ENCODE peak calls at places on chromosomes 7 and 10, in seven cellular contexts. One of them, this sample, is unnamed.

GRCh38 chr10:77355844-77356243 is 281.8 kb downstream of the KCNMA1 start:
- DNase-seq in epithelial cell of proximal tubule: no peak
- DNase-seq in A549: peak
- DNase-seq in left lung: no peak
- DNase-seq in left ventricle myocardium inferior: no peak
- DNase-seq in pancreas: no peak
- DNase-seq in adrenal gland: no peak
- DNase-seq in this sample: peak

GRCh38 chr7:32942783-32943653 is 14.2 kb upstream of the FKBP9 start:
- DNase-seq in epithelial cell of proximal tubule: no peak
- DNase-seq in A549: peak
- DNase-seq in left lung: peak
- DNase-seq in left ventricle myocardium inferior: peak
- DNase-seq in pancreas: peak
- DNase-seq in adrenal gland: peak
- DNase-seq in this sample: no peak

GRCh38 chr10:86321568-86321967 is 45.0 kb downstream of the GRID1 start:
- DNase-seq in epithelial cell of proximal tubule: no peak
- DNase-seq in A549: no peak
- DNase-seq in left lung: no peak
- DNase-seq in left ventricle myocardium inferior: no peak
- DNase-seq in pancreas: no peak
- DNase-seq in adrenal gland: no peak
- DNase-seq in this sample: no peak

GRCh38 chr7:107914834-107915233 is 23.9 kb downstream of the DLD start:
- DNase-seq in epithelial cell of proximal tubule: no peak
- DNase-seq in A549: no peak
- DNase-seq in left lung: no peak
- DNase-seq in left ventricle myocardium inferior: no peak
- DNase-seq in pancreas: no peak
- DNase-seq in adrenal gland: no peak
- DNase-seq in this sample: no peak

GRCh38 chr10:13969792-13970140 is 361.0 kb downstream of the FRMD4A start:
- DNase-seq in epithelial cell of proximal tubule: no peak
- DNase-seq in A549: no peak
- DNase-seq in left lung: no peak
- DNase-seq in left ventricle myocardium inferior: no peak
- DNase-seq in pancreas: no peak
- DNase-seq in adrenal gland: no peak
- DNase-seq in this sample: no peak

GRCh38 chr10:22438714-22439113 is 93.4 kb downstream of the SPAG6 start:
- DNase-seq in epithelial cell of proximal tubule: no peak
- DNase-seq in A549: no peak
- DNase-seq in left lung: no peak
- DNase-seq in left ventricle myocardium inferior: no peak
- DNase-seq in pancreas: no peak
- DNase-seq in adrenal gland: no peak
- DNase-seq in this sample: no peak

GRCh38 chr7:7176421-7177043 is 5.8 kb upstream of the C1GALT1 start:
- DNase-seq in epithelial cell of proximal tubule: peak
- DNase-seq in A549: peak
- DNase-seq in left lung: no peak
- DNase-seq in left ventricle myocardium inferior: no peak
- DNase-seq in pancreas: no peak
- DNase-seq in adrenal gland: peak
- DNase-seq in this sample: peak

GRCh38 chr10:43233601-43234430 is 33.0 kb downstream of the RASGEF1A start:
- DNase-seq in epithelial cell of proximal tubule: no peak
- DNase-seq in A549: no peak
- DNase-seq in left lung: peak
- DNase-seq in left ventricle myocardium inferior: no peak
- DNase-seq in pancreas: peak
- DNase-seq in adrenal gland: peak
- DNase-seq in this sample: no peak

GRCh38 chr7:26155531-26156375 is 3.8 kb downstream of the NFE2L3 start:
- DNase-seq in epithelial cell of proximal tubule: peak
- DNase-seq in A549: no peak
- DNase-seq in left lung: no peak
- DNase-seq in left ventricle myocardium inferior: no peak
- DNase-seq in pancreas: no peak
- DNase-seq in adrenal gland: no peak
- DNase-seq in this sample: no peak

GRCh38 chr7:151491859-151492258 is 27.8 kb downstream of the RHEB start:
- DNase-seq in epithelial cell of proximal tubule: peak
- DNase-seq in A549: peak
- DNase-seq in left lung: no peak
- DNase-seq in left ventricle myocardium inferior: no peak
- DNase-seq in pancreas: no peak
- DNase-seq in adrenal gland: no peak
- DNase-seq in this sample: peak

GRCh38 chr7:95686109-95686508 is 86.2 kb upstream of the DYNC1I1 start:
- DNase-seq in epithelial cell of proximal tubule: no peak
- DNase-seq in A549: peak
- DNase-seq in left lung: no peak
- DNase-seq in left ventricle myocardium inferior: peak
- DNase-seq in pancreas: peak
- DNase-seq in adrenal gland: peak
- DNase-seq in this sample: peak

GRCh38 chr7:27162930-27163775 is 2.2 kb downstream of the HOXA9 start:
- DNase-seq in epithelial cell of proximal tubule: no peak
- DNase-seq in A549: no peak
- DNase-seq in left lung: peak
- DNase-seq in left ventricle myocardium inferior: no peak
- DNase-seq in pancreas: no peak
- DNase-seq in adrenal gland: no peak
- DNase-seq in this sample: no peak

GRCh38 chr10:55397777-55398176 is 596.7 kb upstream of the PCDH15 start:
- DNase-seq in epithelial cell of proximal tubule: no peak
- DNase-seq in A549: no peak
- DNase-seq in left lung: peak
- DNase-seq in left ventricle myocardium inferior: no peak
- DNase-seq in pancreas: no peak
- DNase-seq in adrenal gland: no peak
- DNase-seq in this sample: no peak

GRCh38 chr10:76467104-76467503 is 1035.7 kb downstream of the LRMDA start:
- DNase-seq in epithelial cell of proximal tubule: no peak
- DNase-seq in A549: no peak
- DNase-seq in left lung: no peak
- DNase-seq in left ventricle myocardium inferior: no peak
- DNase-seq in pancreas: no peak
- DNase-seq in adrenal gland: no peak
- DNase-seq in this sample: no peak

GRCh38 chr10:27799046-27799445 is 53.4 kb upstream of the MKX start:
- DNase-seq in epithelial cell of proximal tubule: no peak
- DNase-seq in A549: no peak
- DNase-seq in left lung: no peak
- DNase-seq in left ventricle myocardium inferior: no peak
- DNase-seq in pancreas: no peak
- DNase-seq in adrenal gland: no peak
- DNase-seq in this sample: no peak

GRCh38 chr7:131747625-131748024 is 191.2 kb upstream of the PODXL start:
- DNase-seq in epithelial cell of proximal tubule: no peak
- DNase-seq in A549: no peak
- DNase-seq in left lung: no peak
- DNase-seq in left ventricle myocardium inferior: no peak
- DNase-seq in pancreas: no peak
- DNase-seq in adrenal gland: no peak
- DNase-seq in this sample: no peak

GRCh38 chr7:151083071-151083823 is at the start of gene TMUB1:
- DNase-seq in epithelial cell of proximal tubule: no peak
- DNase-seq in A549: peak
- DNase-seq in left lung: peak
- DNase-seq in left ventricle myocardium inferior: peak
- DNase-seq in pancreas: peak
- DNase-seq in adrenal gland: peak
- DNase-seq in this sample: no peak

GRCh38 chr10:58579011-58579655 is 66.5 kb downstream of the BICC1 start:
- DNase-seq in epithelial cell of proximal tubule: no peak
- DNase-seq in A549: no peak
- DNase-seq in left lung: no peak
- DNase-seq in left ventricle myocardium inferior: no peak
- DNase-seq in pancreas: no peak
- DNase-seq in adrenal gland: no peak
- DNase-seq in this sample: no peak

GRCh38 chr10:33180390-33180789 is 154.1 kb downstream of the NRP1 start:
- DNase-seq in epithelial cell of proximal tubule: no peak
- DNase-seq in A549: no peak
- DNase-seq in left lung: no peak
- DNase-seq in left ventricle myocardium inferior: no peak
- DNase-seq in pancreas: no peak
- DNase-seq in adrenal gland: no peak
- DNase-seq in this sample: no peak

GRCh38 chr7:49848211-49848841 is 74.9 kb downstream of the VWC2 start:
- DNase-seq in epithelial cell of proximal tubule: no peak
- DNase-seq in A549: no peak
- DNase-seq in left lung: no peak
- DNase-seq in left ventricle myocardium inferior: no peak
- DNase-seq in pancreas: no peak
- DNase-seq in adrenal gland: no peak
- DNase-seq in this sample: no peak

GRCh38 chr10:107647462-107647861 is 483.0 kb upstream of the SORCS1 start:
- DNase-seq in epithelial cell of proximal tubule: no peak
- DNase-seq in A549: no peak
- DNase-seq in left lung: no peak
- DNase-seq in left ventricle myocardium inferior: no peak
- DNase-seq in pancreas: no peak
- DNase-seq in adrenal gland: no peak
- DNase-seq in this sample: no peak

GRCh38 chr10:107653832-107654287 is 489.4 kb upstream of the SORCS1 start:
- DNase-seq in epithelial cell of proximal tubule: peak
- DNase-seq in A549: no peak
- DNase-seq in left lung: no peak
- DNase-seq in left ventricle myocardium inferior: no peak
- DNase-seq in pancreas: peak
- DNase-seq in adrenal gland: peak
- DNase-seq in this sample: peak

GRCh38 chr10:107650939-107651338 is 486.4 kb upstream of the SORCS1 start:
- DNase-seq in epithelial cell of proximal tubule: no peak
- DNase-seq in A549: no peak
- DNase-seq in left lung: no peak
- DNase-seq in left ventricle myocardium inferior: no peak
- DNase-seq in pancreas: no peak
- DNase-seq in adrenal gland: no peak
- DNase-seq in this sample: no peak

GRCh38 chr10:107649249-107649648 is 484.7 kb upstream of the SORCS1 start:
- DNase-seq in epithelial cell of proximal tubule: no peak
- DNase-seq in A549: no peak
- DNase-seq in left lung: no peak
- DNase-seq in left ventricle myocardium inferior: no peak
- DNase-seq in pancreas: no peak
- DNase-seq in adrenal gland: no peak
- DNase-seq in this sample: no peak
- TF ChIP-seq CTCF in epithelial cell of proximal tubule: no peak
- TF ChIP-seq CTCF in A549: no peak
- TF ChIP-seq CTCF in left lung: no peak
- TF ChIP-seq CTCF in left ventricle myocardium inferior: no peak
- TF ChIP-seq CTCF in pancreas: no peak
- TF ChIP-seq CTCF in adrenal gland: no peak
- TF ChIP-seq CTCF in this sample: no peak

GRCh38 chr7:147861058-147861716 is 729.4 kb upstream of the C7orf33 start:
- DNase-seq in epithelial cell of proximal tubule: no peak
- DNase-seq in A549: no peak
- DNase-seq in left lung: no peak
- DNase-seq in left ventricle myocardium inferior: no peak
- DNase-seq in pancreas: no peak
- DNase-seq in adrenal gland: no peak
- DNase-seq in this sample: peak

GRCh38 chr7:147858421-147858820 is 732.1 kb upstream of the C7orf33 start:
- DNase-seq in epithelial cell of proximal tubule: no peak
- DNase-seq in A549: no peak
- DNase-seq in left lung: no peak
- DNase-seq in left ventricle myocardium inferior: no peak
- DNase-seq in pancreas: no peak
- DNase-seq in adrenal gland: no peak
- DNase-seq in this sample: no peak

GRCh38 chr7:147861945-147862344 is 728.6 kb upstream of the C7orf33 start:
- DNase-seq in epithelial cell of proximal tubule: no peak
- DNase-seq in A549: no peak
- DNase-seq in left lung: no peak
- DNase-seq in left ventricle myocardium inferior: no peak
- DNase-seq in pancreas: no peak
- DNase-seq in adrenal gland: no peak
- DNase-seq in this sample: no peak

GRCh38 chr7:147859486-147859885 is 731.1 kb upstream of the C7orf33 start:
- DNase-seq in epithelial cell of proximal tubule: no peak
- DNase-seq in A549: no peak
- DNase-seq in left lung: no peak
- DNase-seq in left ventricle myocardium inferior: no peak
- DNase-seq in pancreas: no peak
- DNase-seq in adrenal gland: no peak
- DNase-seq in this sample: no peak
- H3K4me3 ChIP-seq in epithelial cell of proximal tubule: no peak
- H3K4me3 ChIP-seq in A549: no peak
- H3K4me3 ChIP-seq in left lung: no peak
- H3K4me3 ChIP-seq in left ventricle myocardium inferior: no peak
- H3K4me3 ChIP-seq in pancreas: no peak
- H3K4me3 ChIP-seq in adrenal gland: no peak
- H3K4me3 ChIP-seq in this sample: no peak

GRCh38 chr10:38094158-38094922 is at the start of gene ZNF37A:
- DNase-seq in epithelial cell of proximal tubule: peak
- DNase-seq in A549: peak
- DNase-seq in left lung: peak
- DNase-seq in left ventricle myocardium inferior: peak
- DNase-seq in pancreas: peak
- DNase-seq in adrenal gland: peak
- DNase-seq in this sample: peak
- TF ChIP-seq CTCF in epithelial cell of proximal tubule: no peak
- TF ChIP-seq CTCF in A549: no peak
- TF ChIP-seq CTCF in left lung: no peak
- TF ChIP-seq CTCF in left ventricle myocardium inferior: no peak
- TF ChIP-seq CTCF in pancreas: no peak
- TF ChIP-seq CTCF in adrenal gland: no peak
- TF ChIP-seq CTCF in this sample: no peak

GRCh38 chr7:114183311-114184105 is 231.1 kb upstream of the FOXP2 start:
- DNase-seq in epithelial cell of proximal tubule: no peak
- DNase-seq in A549: no peak
- DNase-seq in left lung: no peak
- DNase-seq in left ventricle myocardium inferior: no peak
- DNase-seq in pancreas: no peak
- DNase-seq in adrenal gland: no peak
- DNase-seq in this sample: no peak

GRCh38 chr7:114180556-114181266 is 233.9 kb upstream of the FOXP2 start:
- DNase-seq in epithelial cell of proximal tubule: no peak
- DNase-seq in A549: no peak
- DNase-seq in left lung: no peak
- DNase-seq in left ventricle myocardium inferior: no peak
- DNase-seq in pancreas: no peak
- DNase-seq in adrenal gland: no peak
- DNase-seq in this sample: no peak

GRCh38 chr7:114181280-114181679 is 233.3 kb upstream of the FOXP2 start:
- DNase-seq in epithelial cell of proximal tubule: no peak
- DNase-seq in A549: no peak
- DNase-seq in left lung: no peak
- DNase-seq in left ventricle myocardium inferior: no peak
- DNase-seq in pancreas: no peak
- DNase-seq in adrenal gland: no peak
- DNase-seq in this sample: no peak

DNA sequence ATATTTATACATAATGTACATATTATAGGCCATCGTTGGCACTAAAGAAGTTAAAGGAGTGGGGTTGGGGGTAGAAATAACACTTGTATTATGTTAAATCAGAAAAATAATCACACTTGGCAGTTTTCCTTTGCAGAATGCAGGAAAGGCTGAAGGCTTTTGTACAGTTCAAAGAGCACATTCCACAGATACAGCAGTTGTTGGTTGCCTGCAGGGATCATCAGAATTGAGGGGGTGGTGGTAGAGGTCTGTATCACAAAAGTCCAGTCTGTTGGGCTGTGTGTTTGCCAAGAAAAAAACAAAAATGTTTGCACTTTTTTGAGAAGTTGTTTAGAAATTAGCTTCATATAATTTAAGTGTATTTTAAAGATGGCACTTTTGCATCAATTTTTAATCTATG is 231.8 kb upstream of the FOXP2 start:
- DNase-seq in epithelial cell of proximal tubule: no peak
- DNase-seq in A549: no peak
- DNase-seq in left lung: no peak
- DNase-seq in left ventricle myocardium inferior: no peak
- DNase-seq in pancreas: no peak
- DNase-seq in adrenal gland: no peak
- DNase-seq in this sample: no peak
- H3K4me3 ChIP-seq in epithelial cell of proximal tubule: no peak
- H3K4me3 ChIP-seq in A549: no peak
- H3K4me3 ChIP-seq in left lung: no peak
- H3K4me3 ChIP-seq in left ventricle myocardium inferior: no peak
- H3K4me3 ChIP-seq in pancreas: no peak
- H3K4me3 ChIP-seq in adrenal gland: no peak
- H3K4me3 ChIP-seq in this sample: no peak